ENCODE peak calls at places on chromosomes 16 and 17, in eight cellular contexts. G is thoracic aorta, C is A549, J is PC-9, T is cardiac muscle cell, A is HCT116, D is heart left ventricle, E is fibroblast of lung. M is an unnamed sample.

GRCh38 chr16:69031877-69032301 is 73.6 kb upstream of the HAS3 start:
- DNase-seq in G (no peak), C (no peak), J (peak; percentile 67), T (no peak), A (peak; percentile 81), D (no peak), E (no peak), M (no peak)

GRCh38 chr17:1650731-1651558 is 1.3 kb upstream of the RILP start:
- DNase-seq in G (no peak), C (no peak), J (no peak), T (no peak), A (no peak), D (peak; percentile 46), E (no peak), M (no peak)

GRCh38 chr17:61155590-61156181 is 244.0 kb upstream of the TBX2 start:
- DNase-seq in G (no peak), C (no peak), J (no peak), T (no peak), A (no peak), D (no peak), E (peak; percentile 9), M (no peak)

GRCh38 chr17:57609125-57609877 is 135.8 kb downstream of the CCDC182 start:
- DNase-seq in G (no peak), C (no peak), J (no peak), T (no peak), A (no peak), D (no peak), E (no peak), M (peak; percentile 31)

GRCh38 chr17:915416-916201 is 64.0 kb downstream of the NXN start:
- DNase-seq in G (no peak), C (no peak), J (no peak), T (peak; percentile 89), A (no peak), D (no peak), E (no peak), M (no peak)

GRCh38 chr17:37507108-37507507 is 17.4 kb downstream of the DUSP14 start:
- DNase-seq in G (no peak), C (no peak), J (no peak), T (no peak), A (no peak), D (no peak), E (no peak), M (no peak)

GRCh38 chr16:20675488-20676267 is 21.8 kb downstream of the ACSM1 start:
- DNase-seq in G (no peak), C (no peak), J (peak; percentile 95), T (peak; percentile 57), A (peak; percentile 19), D (no peak), E (no peak), M (peak; percentile 21)

GRCh38 chr16:78045865-78046581 is 23.7 kb downstream of the CLEC3A start:
- DNase-seq in G (no peak), C (peak; percentile 16), J (no peak), T (peak; percentile 68), A (no peak), D (peak; percentile 81), E (peak; percentile 55), M (peak; percentile 70)

GRCh38 chr17:13002761-13003453 is 14.9 kb downstream of the ELAC2 start:
- DNase-seq in G (peak; percentile 57), C (peak; percentile 80), J (no peak), T (peak; percentile 86), A (peak; percentile 34), D (peak; percentile 82), E (peak; percentile 79), M (peak; percentile 85)

GRCh38 chr17:12107905-12108304 is 87.2 kb downstream of the MAP2K4 start:
- DNase-seq in G (no peak), C (no peak), J (no peak), T (peak; percentile 21), A (no peak), D (no peak), E (peak; percentile 44), M (no peak)

GRCh38 chr16:3793161-3793576 is 75.8 kb upstream of the TRAP1 start:
- DNase-seq in G (peak; percentile 23), C (no peak), J (no peak), T (peak; percentile 24), A (no peak), D (no peak), E (peak; percentile 57), M (peak; percentile 75)

GRCh38 chr17:65039349-65039988 is 17.1 kb downstream of the GNA13 start:
- DNase-seq in G (no peak), C (no peak), J (peak; percentile 87), T (no peak), A (no peak), D (no peak), E (no peak), M (no peak)

GRCh38 chr17:74522381-74523090 is 8.7 kb downstream of the CD300LB start:
- DNase-seq in G (no peak), C (no peak), J (no peak), T (no peak), A (no peak), D (no peak), E (no peak), M (no peak)

GRCh38 chr16:87487361-87487924 is 5.4 kb downstream of the ZCCHC14 start:
- DNase-seq in G (no peak), C (no peak), J (no peak), T (peak; percentile 27), A (peak; percentile 69), D (no peak), E (no peak), M (peak; percentile 68)

GRCh38 chr16:87489434-87490045 is 3.3 kb downstream of the ZCCHC14 start:
- DNase-seq in G (no peak), C (no peak), J (no peak), T (no peak), A (no peak), D (no peak), E (no peak), M (no peak)

GRCh38 chr16:87492721-87493554 is at the start of gene ZCCHC14:
- DNase-seq in G (peak; percentile 96), C (peak; percentile 98), J (peak; percentile 89), T (peak; percentile 100), A (peak; percentile 98), D (peak; percentile 100), E (peak; percentile 98), M (peak; percentile 100)

GRCh38 chr16:87492241-87492635 is 586 bp downstream of the ZCCHC14 start:
- DNase-seq in G (no peak), C (no peak), J (no peak), T (no peak), A (no peak), D (no peak), E (no peak), M (no peak)

GRCh38 chr16:87490091-87490798 is 2.6 kb downstream of the ZCCHC14 start:
- DNase-seq in G (no peak), C (no peak), J (no peak), T (peak; percentile 15), A (no peak), D (no peak), E (peak; percentile 18), M (no peak)
- H3K4me1 ChIP-seq in G (peaks cover 67% of the 10 kb centered on the region), C (peaks cover 30% of the 10 kb centered on the region), J (peaks cover 25% of the 10 kb centered on the region), T (peaks cover 31% of the 10 kb centered on the region), A (peaks cover 14% of the 10 kb centered on the region), D (peaks cover 38% of the 10 kb centered on the region), E (peaks cover 21% of the 10 kb centered on the region), M (peaks cover 44% of the 10 kb centered on the region)

GRCh38 chr17:4017377-4017776 is 53.1 kb upstream of the ATP2A3 start:
- DNase-seq in G (no peak), C (no peak), J (no peak), T (no peak), A (no peak), D (no peak), E (no peak), M (no peak)
- TF ChIP-seq CTCF in G (no peak), C (peak; percentile 25), J (peak; percentile 56), T (no peak), A (peak; percentile 52), D (no peak), E (no peak), M (no peak)

GRCh38 chr17:18889658-18890057 is 31.7 kb downstream of the PRPSAP2 start:
- DNase-seq in G (no peak), C (no peak), J (no peak), T (no peak), A (no peak), D (no peak), E (no peak), M (no peak)

GRCh38 chr17:18888766-18889290 is 30.9 kb downstream of the PRPSAP2 start:
- DNase-seq in G (no peak), C (no peak), J (no peak), T (no peak), A (no peak), D (no peak), E (no peak), M (no peak)

GRCh38 chr17:18896146-18896545 is 38.2 kb downstream of the PRPSAP2 start:
- DNase-seq in G (no peak), C (no peak), J (no peak), T (no peak), A (no peak), D (no peak), E (no peak), M (no peak)

GRCh38 chr17:18896947-18897346 is 39.0 kb downstream of the PRPSAP2 start:
- DNase-seq in G (no peak), C (no peak), J (no peak), T (no peak), A (no peak), D (no peak), E (no peak), M (no peak)

GRCh38 chr17:18891541-18891940 is 33.6 kb downstream of the PRPSAP2 start:
- DNase-seq in G (no peak), C (no peak), J (no peak), T (no peak), A (no peak), D (no peak), E (no peak), M (no peak)
- H3K4me3 ChIP-seq in G (no peak overlapping the region), C (no peak overlapping the region), J (no peak overlapping the region), T (no peak overlapping the region), A (no peak overlapping the region), D (no peak overlapping the region), E (no peak overlapping the region), M (no peak overlapping the region)

GRCh38 chr16:30376508-30376907 is 1.9 kb downstream of the MYL11 start:
- DNase-seq in G (no peak), C (no peak), J (no peak), T (no peak), A (no peak), D (no peak), E (no peak), M (no peak)

GRCh38 chr16:30379165-30379783 is 3.1 kb downstream of the SEPTIN1 start:
- DNase-seq in G (no peak), C (no peak), J (no peak), T (no peak), A (no peak), D (no peak), E (no peak), M (no peak)

GRCh38 chr16:30377050-30377811 is 2.6 kb downstream of the MYL11 start:
- DNase-seq in G (no peak), C (no peak), J (no peak), T (no peak), A (no peak), D (no peak), E (no peak), M (no peak)

GRCh38 chr16:30378236-30379164 is 3.9 kb downstream of the SEPTIN1 start:
- DNase-seq in G (peak; percentile 94), C (peak; percentile 93), J (peak; percentile 91), T (peak; percentile 99), A (peak; percentile 92), D (peak; percentile 100), E (peak; percentile 97), M (peak; percentile 98)

DNA sequence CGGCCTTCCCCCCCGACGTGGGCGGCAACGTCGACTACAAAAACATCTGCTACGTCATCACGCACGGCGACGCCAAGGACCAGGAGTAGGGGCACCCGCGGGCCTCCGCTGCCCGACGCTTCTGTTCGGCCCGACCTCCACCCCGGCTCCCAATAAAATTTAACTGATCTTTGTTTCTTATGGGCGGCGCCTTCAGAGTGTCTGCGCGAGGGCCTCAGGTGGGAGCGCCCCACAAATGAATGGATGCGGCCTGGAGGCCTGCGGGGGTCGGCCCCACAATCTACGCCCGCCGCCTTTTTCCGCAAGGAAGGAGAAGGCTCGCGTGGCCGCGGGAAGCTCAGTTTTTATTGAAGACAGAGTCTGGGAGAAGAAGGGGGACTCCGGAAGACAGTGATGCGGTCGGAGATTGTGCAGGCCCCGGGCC is 3.2 kb downstream of the MYL11 start:
- DNase-seq in G (peak; percentile 85), C (peak; percentile 93), J (peak; percentile 83), T (peak; percentile 95), A (peak; percentile 85), D (peak; percentile 97), E (peak; percentile 92), M (peak; percentile 97)
- H3K4me1 ChIP-seq in G (peaks cover 19% of the 10 kb centered on the region), C (peaks cover 12% of the 10 kb centered on the region), J (peaks cover 19% of the 10 kb centered on the region), T (peaks cover 9% of the 10 kb centered on the region), A (peaks cover 14% of the 10 kb centered on the region), D (peaks cover 11% of the 10 kb centered on the region), E (peaks cover 9% of the 10 kb centered on the region), M (no peaks in the 10 kb centered on the region)